ENCODE peak calls at places on chromosomes 2 and 18, in six cellular contexts. A is ascending aorta; U is pons; H is astrocyte of the hippocampus; V is aorta; K is CD8-positive, alpha-beta memory T cell. X is an unnamed sample.

GRCh38 chr18:24987271-24987932 is 364.6 kb downstream of the ZNF521 start:
- DNase-seq in V (no peak), K (no peak), U (peak; percentile 4), A (no peak), H (peak; percentile 45), X (no peak)

GRCh38 chr2:168196764-168197180 is 50.6 kb downstream of the STK39 start:
- DNase-seq in A (no peak), U (no peak), V (no peak), K (no peak), H (no peak), X (no peak)

GRCh38 chr2:234593636-234594035 is 96.8 kb upstream of the ARL4C start:
- DNase-seq in A (no peak), V (no peak), K (no peak), U (no peak), H (peak; percentile 33), X (no peak)

GRCh38 chr2:67036446-67036845 is 360.7 kb upstream of the ETAA1 start:
- DNase-seq in U (no peak), H (no peak), V (no peak), K (no peak), A (no peak), X (no peak)

GRCh38 chr2:16139663-16140610 is 199.6 kb downstream of the MYCN start:
- DNase-seq in H (no peak), K (no peak), U (no peak), V (no peak), A (no peak), X (no peak)

GRCh38 chr2:96578731-96579130 is 42.2 kb downstream of the ARID5A start:
- DNase-seq in V (no peak), A (no peak), K (no peak), H (no peak), U (no peak), X (no peak)

GRCh38 chr2:123606631-123607030 is 418.5 kb upstream of the CNTNAP5 start:
- DNase-seq in U (no peak), V (no peak), A (no peak), K (no peak), H (no peak), X (no peak)

GRCh38 chr2:21453728-21454127 is 330.0 kb downstream of the TDRD15 start:
- DNase-seq in H (no peak), U (no peak), A (no peak), V (no peak), K (no peak), X (no peak)

GRCh38 chr2:55200416-55200815 is 31.7 kb downstream of the CLHC1 start:
- DNase-seq in H (no peak), U (no peak), K (no peak), A (no peak), V (no peak), X (no peak)

GRCh38 chr2:67574230-67574629 is 177.1 kb downstream of the ETAA1 start:
- DNase-seq in K (no peak), H (peak; percentile 51), V (no peak), A (no peak), U (no peak), X (peak; percentile 74)

GRCh38 chr2:120760446-120761135 is 24.9 kb downstream of the GLI2 start:
- DNase-seq in K (no peak), V (peak; percentile 86), A (no peak), H (no peak), U (no peak), X (peak; percentile 73)

GRCh38 chr2:74872310-74872923 is 38.5 kb downstream of the HK2 start:
- DNase-seq in V (no peak), A (no peak), U (no peak), H (no peak), K (no peak), X (no peak)

GRCh38 chr2:109261906-109262631 is 133.1 kb downstream of the SH3RF3 start:
- DNase-seq in V (no peak), U (no peak), A (no peak), K (no peak), H (no peak), X (no peak)

GRCh38 chr2:38602136-38602731 is 494 bp downstream of the HNRNPLL start:
- DNase-seq in H (no peak), V (peak; percentile 83), U (peak; percentile 19), A (no peak), K (peak; percentile 58), X (no peak)

GRCh38 chr2:186841940-186842339 is 7.0 kb downstream of the ZSWIM2 start:
- DNase-seq in A (no peak), V (no peak), K (no peak), H (peak; percentile 23), U (no peak), X (no peak)

GRCh38 chr2:28387082-28387960 is 5.3 kb upstream of the FOSL2 start:
- DNase-seq in V (no peak), K (no peak), A (no peak), U (no peak), H (peak; percentile 64), X (peak; percentile 55)

GRCh38 chr2:221914334-221914733 is 342.2 kb upstream of the EPHA4 start:
- DNase-seq in H (peak; percentile 30), K (no peak), V (no peak), A (no peak), U (no peak), X (peak; percentile 33)

GRCh38 chr2:175976758-175977157 is 25.3 kb downstream of the LNPK start:
- DNase-seq in V (no peak), U (no peak), H (peak; percentile 26), A (no peak), K (no peak), X (peak; percentile 63)

GRCh38 chr2:239700946-239701345 is 300.1 kb upstream of the HDAC4 start:
- DNase-seq in U (peak; percentile 58), H (peak; percentile 13), K (no peak), V (peak; percentile 62), A (no peak), X (no peak)

GRCh38 chr2:205405752-205406151 is 276.5 kb upstream of the NRP2 start:
- DNase-seq in A (no peak), U (no peak), V (no peak), H (peak; percentile 65), K (no peak), X (no peak)

GRCh38 chr18:3453540-3454364 is 3.8 kb downstream of the TGIF1 start:
- DNase-seq in H (peak; percentile 95), V (peak; percentile 86), A (peak; percentile 33), K (no peak), U (peak; percentile 62), X (peak; percentile 95)

GRCh38 chr2:120546077-120546864 is 189.4 kb upstream of the GLI2 start:
- DNase-seq in H (peak; percentile 92), K (no peak), A (no peak), U (no peak), V (peak; percentile 91), X (peak; percentile 94)

GRCh38 chr2:71336384-71336783 is 4.8 kb downstream of the ZNF638 start:
- DNase-seq in V (no peak), U (no peak), A (no peak), H (no peak), K (no peak), X (no peak)

GRCh38 chr2:94869131-94869530 is 2.1 kb upstream of the TEKT4 start:
- DNase-seq in V (no peak), H (no peak), U (no peak), A (no peak), K (no peak), X (no peak)

GRCh38 chr2:26807788-26808460 is 22.1 kb downstream of the CENPA start:
- DNase-seq in V (no peak), K (no peak), U (no peak), H (peak; percentile 57), A (no peak), X (no peak)

GRCh38 chr18:78768221-78768620 is 211.4 kb upstream of the SALL3 start:
- DNase-seq in K (no peak), U (no peak), H (no peak), V (no peak), A (no peak), X (no peak)

GRCh38 chr2:148350211-148350610 is 294.3 kb upstream of the EPC2 start:
- DNase-seq in V (no peak), H (no peak), A (no peak), K (no peak), U (no peak), X (no peak)

GRCh38 chr2:174972924-174973323 is 32.3 kb downstream of the CHN1 start:
- DNase-seq in K (no peak), V (no peak), H (peak; percentile 46), A (no peak), U (no peak), X (peak; percentile 84)